ENCODE peak calls at places on chromosomes 16 and 17, in six cellular contexts. R is fibroblast of pulmonary artery, H is astrocyte, O is GM06990, Y is suprapubic skin, T is coronary artery. V is an unnamed sample.

GRCh38 chr16:80265624-80266306 is 275.0 kb upstream of the DYNLRB2 start:
- DNase-seq in H (no peak), R (no peak), O (no peak), Y (no peak), T (no peak), V (no peak)

GRCh38 chr16:77212736-77213541 is 13.7 kb downstream of the SYCE1L start:
- DNase-seq in H (no peak), O (peak; percentile 59), T (no peak), Y (peak; percentile 81), R (peak; percentile 46), V (peak; percentile 68)

GRCh38 chr16:49876716-49877129 is 20.8 kb upstream of the ZNF423 start:
- DNase-seq in H (no peak), R (peak; percentile 50), O (peak; percentile 42), Y (peak; percentile 85), T (no peak), V (no peak)

GRCh38 chr17:76232342-76232741 is 8.0 kb downstream of the RNF157 start:
- DNase-seq in O (no peak), H (peak; percentile 53), Y (no peak), R (peak; percentile 46), T (no peak), V (peak; percentile 75)

GRCh38 chr17:37025847-37026533 is 77.2 kb downstream of the AATF start:
- DNase-seq in O (no peak), Y (no peak), H (no peak), T (no peak), R (no peak), V (no peak)

GRCh38 chr17:34451313-34451712 is 88.3 kb upstream of the CCL1 start:
- DNase-seq in H (no peak), O (no peak), R (peak; percentile 3), T (no peak), Y (no peak), V (no peak)

GRCh38 chr17:48626470-48627241 is 498 bp upstream of the HOXB9 start:
- DNase-seq in Y (no peak), T (no peak), H (no peak), R (peak; percentile 29), O (no peak), V (no peak)

GRCh38 chr17:78794399-78794798 is 12.3 kb upstream of the CYTH1 start:
- DNase-seq in R (no peak), Y (no peak), T (no peak), O (no peak), H (no peak), V (no peak)

GRCh38 chr17:5201011-5201410 is 9.3 kb upstream of the ZNF594 start:
- DNase-seq in H (no peak), T (no peak), R (no peak), O (no peak), Y (no peak), V (no peak)

GRCh38 chr16:16005725-16006124 is 56.3 kb downstream of the ABCC1 start:
- DNase-seq in T (no peak), O (no peak), H (no peak), R (no peak), Y (no peak), V (no peak)

GRCh38 chr17:21042434-21043295 is at the start of gene USP22:
- DNase-seq in R (no peak), O (no peak), Y (no peak), T (peak; percentile 99), H (no peak), V (no peak)

GRCh38 chr17:33506889-33507650 is 214.0 kb upstream of the ASIC2 start:
- DNase-seq in T (no peak), O (no peak), Y (no peak), R (peak; percentile 42), H (no peak), V (no peak)

GRCh38 chr17:2450016-2450650 is 49.3 kb upstream of the MNT start:
- DNase-seq in H (no peak), O (no peak), Y (no peak), R (no peak), T (no peak), V (no peak)

GRCh38 chr17:67272312-67273050 is 27.5 kb upstream of the HELZ start:
- DNase-seq in Y (no peak), R (no peak), O (no peak), T (no peak), H (no peak), V (no peak)

GRCh38 chr17:81039096-81039495 is 4.1 kb downstream of the BAIAP2 start:
- DNase-seq in T (no peak), Y (no peak), O (no peak), R (no peak), H (no peak), V (no peak)

GRCh38 chr17:81036128-81036891 is 1.4 kb downstream of the BAIAP2 start:
- DNase-seq in T (no peak), O (no peak), R (no peak), H (no peak), Y (no peak), V (peak; percentile 54)

GRCh38 chr17:81037026-81037782 is 2.3 kb downstream of the BAIAP2 start:
- DNase-seq in O (no peak), T (peak; percentile 90), R (no peak), H (no peak), Y (no peak), V (peak; percentile 91)

GRCh38 chr17:81039854-81040758 is 5.2 kb downstream of the BAIAP2 start:
- DNase-seq in Y (no peak), H (peak; percentile 74), R (peak; percentile 62), T (no peak), O (no peak), V (peak; percentile 72)

GRCh38 chr17:81037783-81038733 is 3.1 kb downstream of the BAIAP2 start:
- DNase-seq in H (no peak), Y (no peak), O (no peak), R (no peak), T (no peak), V (no peak)
- H3K4me3 ChIP-seq in H (peak overlapping the region; percentile 24), Y (peak overlapping the region; percentile 78), O (no peak overlapping the region), R (no peak overlapping the region), T (peak overlapping the region; percentile 95), V (peak overlapping the region; percentile 81)

DNA sequence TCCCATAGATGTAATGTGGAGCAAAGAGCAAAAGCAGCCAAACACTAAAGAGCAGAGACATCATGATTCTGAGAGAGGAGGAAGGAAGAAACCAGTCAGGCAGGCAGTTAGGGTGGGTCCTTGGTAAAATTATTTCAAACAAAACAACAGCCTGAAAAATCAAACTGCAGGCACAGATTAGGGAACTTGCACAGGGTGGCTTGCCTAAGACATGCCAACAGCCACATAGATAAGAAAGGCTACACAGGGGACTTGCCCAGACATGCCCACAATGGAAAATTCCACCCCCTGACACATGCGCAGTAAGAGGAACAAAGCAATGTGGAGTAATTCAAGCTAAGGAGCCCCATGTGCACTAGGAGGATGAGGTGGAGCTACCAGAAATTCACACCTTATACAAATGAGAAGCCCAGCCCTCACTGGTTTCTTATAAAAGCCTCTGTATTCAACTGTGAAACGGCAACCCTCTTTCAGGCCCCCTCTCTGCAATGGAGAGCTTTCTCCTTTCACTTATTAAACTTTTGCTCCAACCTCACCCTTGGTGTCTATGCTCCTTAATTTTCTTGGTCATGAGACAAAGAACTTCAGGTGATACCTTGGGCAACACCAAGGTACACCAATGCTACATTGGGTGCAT is 7.3 kb upstream of the GAS7 start:
- DNase-seq in O (no peak), T (no peak), H (no peak), Y (no peak), R (no peak), V (peak; percentile 4)
- H3K4me3 ChIP-seq in O (no peak overlapping the region), T (no peak overlapping the region), H (no peak overlapping the region), Y (no peak overlapping the region), R (no peak overlapping the region), V (no peak overlapping the region)

DNA sequence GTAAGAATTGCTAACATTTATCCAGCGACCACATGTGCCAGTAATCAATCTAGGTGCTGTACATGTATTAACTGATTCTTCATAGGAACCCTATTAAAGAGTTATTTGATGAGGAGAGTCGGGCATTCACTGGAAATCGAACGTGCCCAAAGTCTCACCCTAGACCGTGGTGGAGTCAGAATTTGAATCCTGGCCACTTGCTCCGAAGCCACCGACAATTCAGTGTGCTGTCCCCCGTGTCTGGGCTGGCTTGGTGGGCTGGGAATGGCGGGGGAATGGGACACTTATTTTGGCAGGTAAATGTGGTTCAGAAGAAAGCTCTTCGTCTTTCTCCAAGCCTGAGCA is 707 bp upstream of the KSR1 start:
- DNase-seq in Y (no peak), T (no peak), R (no peak), O (no peak), H (no peak), V (no peak)
- H3K4me3 ChIP-seq in Y (peak overlapping the region; percentile 94), T (peak overlapping the region; percentile 75), R (peak overlapping the region; percentile 89), O (peak overlapping the region; percentile 94), H (peak overlapping the region; percentile 75), V (no peak overlapping the region)

DNA sequence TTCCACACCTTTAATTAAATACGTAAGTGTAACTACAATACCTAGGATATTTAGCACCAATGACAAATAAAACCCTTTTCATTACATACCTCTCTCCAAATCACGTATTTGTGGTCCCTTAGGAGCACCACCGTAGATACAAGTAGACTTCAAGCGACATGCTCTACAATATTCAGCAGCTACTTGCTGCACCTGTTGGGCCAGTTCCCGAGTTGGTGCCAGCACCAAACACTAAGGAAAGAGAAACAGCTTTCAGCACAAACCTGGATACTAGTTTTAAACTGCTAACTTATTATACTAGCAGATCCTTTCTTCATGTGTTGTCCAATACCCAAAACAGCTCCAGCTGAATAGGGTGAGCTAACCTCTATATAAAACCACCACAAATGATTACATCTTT is 2.7 kb downstream of the DDX5 start:
- DNase-seq in Y (no peak), H (no peak), O (no peak), T (no peak), R (no peak), V (peak; percentile 17)
- H3K4me3 ChIP-seq in Y (peak overlapping the region; percentile 93), H (peak overlapping the region; percentile 100), O (no peak overlapping the region), T (peak overlapping the region; percentile 90), R (peak overlapping the region; percentile 100), V (no peak overlapping the region)

DNA sequence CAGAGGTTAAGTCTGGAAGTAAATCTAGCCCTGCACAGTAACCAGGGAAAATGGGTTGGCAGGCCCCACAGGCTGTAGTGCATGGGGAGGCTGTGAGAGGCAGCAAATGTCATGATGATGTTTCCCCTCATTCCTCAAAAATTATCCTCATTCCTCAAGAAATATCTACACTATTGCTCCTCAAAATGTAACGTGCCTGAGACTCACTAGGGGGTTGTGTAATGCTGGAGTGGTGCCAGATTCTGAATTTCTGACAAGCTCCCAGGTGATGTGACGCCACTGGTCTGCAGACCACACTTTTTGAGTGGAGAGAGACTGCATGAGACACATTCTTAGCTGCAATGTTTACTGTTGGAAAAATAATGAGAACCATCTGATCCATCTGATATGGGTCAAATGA is 1.2 kb upstream of the MPP3 start:
- DNase-seq in R (peak; percentile 54), Y (no peak), H (peak; percentile 42), O (no peak), T (no peak), V (peak; percentile 70)
- H3K4me3 ChIP-seq in R (no peak overlapping the region), Y (no peak overlapping the region), H (no peak overlapping the region), O (no peak overlapping the region), T (no peak overlapping the region), V (no peak overlapping the region)

GRCh38 chr16:66516172-66516807 is 33.6 kb downstream of the TK2 start:
- DNase-seq in O (no peak), Y (no peak), H (no peak), R (no peak), T (no peak), V (no peak)
- H3K4me3 ChIP-seq in O (no peak overlapping the region), Y (no peak overlapping the region), H (no peak overlapping the region), R (no peak overlapping the region), T (peak overlapping the region; percentile 37), V (no peak overlapping the region)

DNA sequence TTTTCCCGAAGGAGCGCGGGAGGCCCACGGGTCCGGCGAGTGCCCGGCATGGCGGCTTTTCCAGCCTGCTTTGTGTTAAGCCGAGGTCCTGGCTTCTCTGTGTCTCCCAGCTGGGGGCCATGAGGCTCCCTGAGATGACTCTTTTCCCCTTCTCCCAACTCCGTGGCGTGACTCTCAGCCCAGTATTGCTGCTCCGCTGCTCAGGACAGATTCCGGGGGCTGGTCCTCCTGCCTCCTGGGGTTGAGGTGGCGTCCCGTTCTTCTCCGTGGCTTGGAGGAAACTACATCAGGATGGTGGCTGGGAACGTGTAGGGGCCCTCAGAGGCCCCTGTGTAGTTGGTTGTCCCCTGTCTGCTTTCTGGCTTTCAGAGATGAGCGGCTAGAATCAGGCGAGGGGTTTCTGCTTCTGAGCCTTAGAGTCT is 951 bp downstream of the GPS1 start:
- DNase-seq in Y (no peak), R (no peak), O (no peak), H (no peak), T (no peak), V (no peak)
- H3K4me3 ChIP-seq in Y (peak overlapping the region; percentile 85), R (peak overlapping the region; percentile 77), O (peak overlapping the region; percentile 89), H (peak overlapping the region; percentile 81), T (peak overlapping the region; percentile 100), V (peak overlapping the region; percentile 79)